ENCODE peak calls at places on chromosomes 2 and 18, in six cellular contexts. U, V, Z, I, K and S are unnamed samples.
A peak's percentile ranks its signal among the peaks of the same experiment; 100 is the strongest.

GRCh38 chr2:29627366-29627765 is 294.0 kb downstream of the ALK start:
- DNase-seq in U (peak; percentile 55), V (no peak), Z (no peak), I (no peak), K (no peak), S (no peak)

GRCh38 chr18:8741524-8741923 is 36.2 kb downstream of the MTCL1 start:
- DNase-seq in U (no peak), V (no peak), Z (peak; percentile 23), I (peak; percentile 35), K (no peak), S (no peak)

GRCh38 chr18:67519582-67519981 is 3.1 kb upstream of the DSEL start:
- DNase-seq in U (peak; percentile 67), V (no peak), Z (peak; percentile 12), I (no peak), K (no peak), S (no peak)

GRCh38 chr18:59300676-59301285 is 17.7 kb downstream of the CPLX4 start:
- DNase-seq in U (peak; percentile 45), V (no peak), Z (no peak), I (no peak), K (no peak), S (peak; percentile 6)

GRCh38 chr2:162821176-162821575 is 17.4 kb downstream of the KCNH7 start:
- DNase-seq in U (peak; percentile 1), V (peak; percentile 15), Z (no peak), I (no peak), K (no peak), S (no peak)

GRCh38 chr2:104868081-104868806 is 14.3 kb downstream of the POU3F3 start:
- DNase-seq in U (no peak), V (no peak), Z (no peak), I (no peak), K (no peak), S (no peak)

GRCh38 chr18:3329471-3329870 is 67.5 kb downstream of the MYL12B start:
- DNase-seq in U (no peak), V (no peak), Z (no peak), I (no peak), K (no peak), S (no peak)

GRCh38 chr2:163182764-163183354 is 344.3 kb upstream of the KCNH7 start:
- DNase-seq in U (peak; percentile 36), V (peak; percentile 46), Z (peak; percentile 37), I (no peak), K (no peak), S (no peak)

GRCh38 chr18:73136134-73136533 is 268.3 kb upstream of the NETO1 start:
- DNase-seq in U (peak; percentile 29), V (peak; percentile 17), Z (peak; percentile 3), I (peak; percentile 17), K (no peak), S (no peak)

GRCh38 chr2:95319481-95320343 is 22.6 kb downstream of the KCNIP3 start:
- DNase-seq in U (no peak), V (no peak), Z (no peak), I (no peak), K (no peak), S (no peak)

GRCh38 chr2:138249207-138249606 is 252.4 kb upstream of the SPOPL start:
- DNase-seq in U (no peak), V (no peak), Z (no peak), I (no peak), K (no peak), S (no peak)

GRCh38 chr2:10043256-10043905 is at the start of gene KLF11:
- DNase-seq in U (peak; percentile 87), V (peak; percentile 94), Z (peak; percentile 64), I (peak; percentile 88), K (peak; percentile 78), S (no peak)

GRCh38 chr2:30098271-30099005 is 48.4 kb upstream of the YPEL5 start:
- DNase-seq in U (no peak), V (no peak), Z (no peak), I (no peak), K (no peak), S (no peak)

GRCh38 chr18:35508030-35508429 is 10.3 kb upstream of the INO80C start:
- DNase-seq in U (no peak), V (no peak), Z (no peak), I (no peak), K (no peak), S (no peak)